ENCODE peak calls at places on chromosomes 2 and 18, in four cellular contexts. U is lower leg skin, V is body of pancreas, N is AG10803. J is an unnamed sample.

GRCh38 chr2:238064376-238064775 is 3.6 kb downstream of the SCLY start:
- DNase-seq in U (no peak), V (peak), N (no peak), J (no peak)

GRCh38 chr2:177413703-177414102 is 21.1 kb downstream of the AGPS start:
- DNase-seq in U (no peak), V (no peak), N (no peak), J (no peak)

GRCh38 chr2:64327510-64328414 is 126.2 kb upstream of the LGALSL start:
- DNase-seq in U (no peak), V (peak), N (peak), J (no peak)

GRCh38 chr18:56574827-56575226 is 63.6 kb downstream of the TXNL1 start:
- DNase-seq in U (no peak), V (peak), N (no peak), J (no peak)

GRCh38 chr2:128371648-128372345 is 53.1 kb upstream of the HS6ST1 start:
- DNase-seq in U (no peak), V (no peak), N (no peak), J (no peak)

GRCh38 chr2:65177754-65178442 is 48.0 kb upstream of the RAB1A start:
- DNase-seq in U (no peak), V (no peak), N (peak), J (no peak)

GRCh38 chr2:1544478-1545069 is 131.3 kb downstream of the TPO start:
- DNase-seq in U (no peak), V (no peak), N (peak), J (no peak)

GRCh38 chr2:174247474-174248186 is 702 bp downstream of the OLA1 start:
- DNase-seq in U (peak), V (peak), N (peak), J (peak)

GRCh38 chr18:48798334-48799197 is 152.2 kb downstream of the SMAD7 start:
- DNase-seq in U (no peak), V (peak), N (no peak), J (no peak)

GRCh38 chr2:239956818-239957261 is 68.3 kb downstream of the NDUFA10 start:
- DNase-seq in U (no peak), V (no peak), N (no peak), J (no peak)

GRCh38 chr2:58449286-58450010 is 208.3 kb upstream of the FANCL start:
- DNase-seq in U (no peak), V (no peak), N (no peak), J (no peak)

GRCh38 chr2:143433158-143433557 is 303.9 kb downstream of the ARHGAP15 start:
- DNase-seq in U (no peak), V (no peak), N (peak), J (no peak)

GRCh38 chr2:214265991-214266489 is 144.8 kb upstream of the VWC2L start:
- DNase-seq in U (no peak), V (no peak), N (peak), J (no peak)

GRCh38 chr2:160751021-160751420 is 257.4 kb upstream of the RBMS1 start:
- DNase-seq in U (no peak), V (no peak), N (peak), J (no peak)

GRCh38 chr18:48942554-48943261 is 8.1 kb downstream of the SMAD7 start:
- DNase-seq in U (no peak), V (peak), N (peak), J (no peak)

GRCh38 chr2:101251844-101252407 is 760 bp upstream of the CNOT11 start:
- DNase-seq in U (peak), V (peak), N (no peak), J (peak)

GRCh38 chr2:38722271-38723115 is 28.7 kb downstream of the SRSF7 start:
- DNase-seq in U (no peak), V (no peak), N (no peak), J (no peak)

GRCh38 chr2:50672286-50672685 is 359.6 kb downstream of the NRXN1 start:
- DNase-seq in U (no peak), V (no peak), N (no peak), J (no peak)

GRCh38 chr18:76252880-76253279 is 242.2 kb downstream of the ZNF516 start:
- DNase-seq in U (no peak), V (no peak), N (peak), J (peak)

GRCh38 chr2:74267068-74267467 is 68.7 kb downstream of the MTHFD2 start:
- DNase-seq in U (no peak), V (peak), N (no peak), J (no peak)

GRCh38 chr2:18476484-18476883 is 84.0 kb downstream of the RDH14 start:
- DNase-seq in U (no peak), V (no peak), N (no peak), J (no peak)

GRCh38 chr2:66322481-66322880 is 112.4 kb upstream of the MEIS1 start:
- DNase-seq in U (no peak), V (no peak), N (no peak), J (no peak)

DNA sequence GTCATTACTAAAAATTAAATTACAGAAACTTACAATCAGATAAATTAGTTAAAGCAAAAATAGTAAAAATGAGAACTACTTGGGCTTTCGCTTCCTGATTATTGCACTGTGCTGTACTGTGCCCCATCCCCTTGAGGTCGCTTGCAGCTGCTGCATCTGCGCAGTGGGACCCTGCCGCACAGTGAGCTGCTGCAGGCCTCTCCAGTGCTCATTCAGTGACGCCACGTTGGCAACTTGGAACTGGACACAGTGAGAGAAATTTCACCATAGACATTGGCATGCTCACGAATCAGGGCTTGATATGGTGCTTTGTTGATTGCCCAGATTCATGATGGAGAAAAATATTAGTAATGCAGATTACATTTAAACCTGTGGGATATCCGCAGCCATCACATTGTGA is 290.8 kb upstream of the MYT1L start:
- DNase-seq in U (no peak), V (no peak), N (no peak), J (no peak)
- TF ChIP-seq CTCF in U (no peak), V (no peak), N (no peak), J (no peak)

GRCh38 chr2:215981135-215981534 is 32.2 kb downstream of the MREG start:
- DNase-seq in U (no peak), V (no peak), N (no peak), J (no peak)
- TF ChIP-seq CTCF in U (no peak), V (no peak), N (no peak), J (no peak)

DNA sequence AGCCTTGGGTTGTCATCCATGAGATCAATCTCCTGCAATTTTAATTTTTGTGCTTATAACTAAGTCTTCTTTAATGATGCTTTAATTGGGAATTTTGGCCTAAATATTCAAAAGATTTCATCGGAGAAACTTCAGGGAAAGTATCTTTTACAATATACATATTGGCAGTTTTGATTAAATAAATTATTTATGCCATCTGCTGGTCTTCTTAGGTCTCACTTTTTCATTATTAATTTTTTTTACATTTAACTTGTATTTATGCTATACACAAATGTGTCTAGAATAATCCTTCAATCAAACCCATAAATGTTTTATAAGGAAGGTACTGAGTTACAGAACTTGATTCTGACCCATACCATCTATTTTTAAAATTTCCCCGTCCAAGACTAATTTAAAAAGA is 95.1 kb upstream of the XPO1 start:
- DNase-seq in U (no peak), V (no peak), N (no peak), J (no peak)
- TF ChIP-seq CTCF in U (no peak), V (no peak), N (peak), J (no peak)

GRCh38 chr2:102620367-102620766 is 1.0 kb downstream of the SLC9A2 start:
- DNase-seq in U (no peak), V (no peak), N (no peak), J (no peak)

GRCh38 chr2:102618452-102619413 is 620 bp upstream of the SLC9A2 start:
- DNase-seq in U (no peak), V (no peak), N (no peak), J (peak)

GRCh38 chr2:102622646-102623045 is 3.3 kb downstream of the SLC9A2 start:
- DNase-seq in U (no peak), V (no peak), N (no peak), J (no peak)

GRCh38 chr2:102621630-102622029 is 2.3 kb downstream of the SLC9A2 start:
- DNase-seq in U (no peak), V (no peak), N (no peak), J (no peak)

GRCh38 chr2:102619414-102620319 is at the start of gene SLC9A2:
- DNase-seq in U (no peak), V (no peak), N (no peak), J (peak)
- TF ChIP-seq CTCF in U (no peak), V (no peak), N (no peak), J (no peak)

GRCh38 chr2:172462393-172463381 is 35.3 kb downstream of the ITGA6 start:
- DNase-seq in U (no peak), V (no peak), N (no peak), J (no peak)
- TF ChIP-seq CTCF in U (no peak), V (no peak), N (no peak), J (peak)

GRCh38 chr18:50341443-50341842 is 33.4 kb upstream of the SKA1 start:
- DNase-seq in U (no peak), V (no peak), N (no peak), J (no peak)

GRCh38 chr18:50334546-50335152 is 40.2 kb upstream of the SKA1 start:
- DNase-seq in U (no peak), V (no peak), N (no peak), J (no peak)

GRCh38 chr18:50338122-50338521 is 36.7 kb upstream of the SKA1 start:
- DNase-seq in U (no peak), V (no peak), N (no peak), J (no peak)

GRCh38 chr18:50338676-50339075 is 36.2 kb upstream of the SKA1 start:
- DNase-seq in U (no peak), V (no peak), N (no peak), J (no peak)

GRCh38 chr18:50340078-50340477 is 34.8 kb upstream of the SKA1 start:
- DNase-seq in U (no peak), V (no peak), N (no peak), J (no peak)
- TF ChIP-seq CTCF in U (no peak), V (no peak), N (no peak), J (no peak)

GRCh38 chr2:172811027-172811426 is 75.4 kb downstream of the RAPGEF4 start:
- DNase-seq in U (no peak), V (no peak), N (peak), J (no peak)

GRCh38 chr2:172817411-172817810 is 81.8 kb downstream of the RAPGEF4 start:
- DNase-seq in U (no peak), V (no peak), N (no peak), J (no peak)

DNA sequence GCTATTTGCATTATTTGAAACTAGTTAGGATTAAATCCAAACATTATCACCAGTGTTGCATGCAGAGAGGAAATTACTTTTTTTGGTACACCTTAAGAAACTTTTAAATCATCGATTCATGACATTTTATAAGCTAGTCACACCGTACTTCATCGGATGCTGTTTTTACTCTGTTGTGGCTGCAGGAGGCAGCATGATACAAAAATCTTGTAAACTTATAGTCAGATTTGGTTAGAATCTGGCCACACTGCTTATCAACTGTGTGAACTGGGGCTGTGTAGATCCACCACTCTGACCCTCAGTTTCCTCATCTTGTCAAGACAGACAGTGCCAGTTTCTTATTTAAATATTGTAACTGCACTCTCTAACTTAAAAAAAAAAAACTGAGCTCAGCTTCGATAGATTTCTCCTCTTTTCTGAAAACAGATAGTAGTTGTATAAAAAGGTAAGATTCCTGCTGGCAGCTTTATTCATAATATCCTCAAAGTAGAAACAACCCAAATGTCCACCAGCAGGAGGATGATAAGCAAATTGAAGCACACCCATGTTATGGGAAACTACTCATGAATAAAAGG is 77.8 kb downstream of the RAPGEF4 start:
- DNase-seq in U (no peak), V (peak), N (peak), J (no peak)
- TF ChIP-seq CTCF in U (no peak), V (peak), N (peak), J (peak)

J was measured in endothelial cell.